ENCODE peak calls at places on chromosomes 12 and 14, in five cellular contexts. One of them, this sample, is unnamed. For H3K9me3, the result is how much of the 10 kb centered on the place peaks cover.

GRCh38 chr12:107536613-107537012 is 149.0 kb upstream of the PWP1 start:
- DNase-seq in T-helper 17 cell: no peak
- DNase-seq in right atrium auricular region: no peak
- DNase-seq in right lobe of liver: no peak
- DNase-seq in A549: no peak
- DNase-seq in this sample: no peak

GRCh38 chr14:83071888-83072501 is 1538.3 kb upstream of the SEL1L start:
- DNase-seq in T-helper 17 cell: no peak
- DNase-seq in right atrium auricular region: no peak
- DNase-seq in right lobe of liver: no peak
- DNase-seq in A549: peak
- DNase-seq in this sample: peak

GRCh38 chr12:106305376-106305775 is 2.8 kb downstream of the TCP11L2 start:
- DNase-seq in T-helper 17 cell: no peak
- DNase-seq in right atrium auricular region: no peak
- DNase-seq in right lobe of liver: no peak
- DNase-seq in A549: no peak
- DNase-seq in this sample: no peak

GRCh38 chr12:4169959-4170358 is 103.6 kb upstream of the CCND2 start:
- DNase-seq in T-helper 17 cell: no peak
- DNase-seq in right atrium auricular region: no peak
- DNase-seq in right lobe of liver: no peak
- DNase-seq in A549: no peak
- DNase-seq in this sample: no peak

GRCh38 chr12:6996040-6996441 is 22.2 kb downstream of the LPCAT3 start:
- DNase-seq in T-helper 17 cell: no peak
- DNase-seq in right atrium auricular region: no peak
- DNase-seq in right lobe of liver: peak
- DNase-seq in A549: no peak
- DNase-seq in this sample: no peak

GRCh38 chr12:77294016-77294415 is 228.6 kb upstream of the E2F7 start:
- DNase-seq in T-helper 17 cell: no peak
- DNase-seq in right atrium auricular region: no peak
- DNase-seq in right lobe of liver: no peak
- DNase-seq in A549: no peak
- DNase-seq in this sample: no peak

GRCh38 chr12:108793756-108794441 is 62.6 kb upstream of the CORO1C start:
- DNase-seq in T-helper 17 cell: no peak
- DNase-seq in right atrium auricular region: no peak
- DNase-seq in right lobe of liver: peak
- DNase-seq in A549: no peak
- DNase-seq in this sample: no peak

GRCh38 chr12:99852666-99853065 is 132.1 kb downstream of the ANKS1B start:
- DNase-seq in T-helper 17 cell: no peak
- DNase-seq in right atrium auricular region: no peak
- DNase-seq in right lobe of liver: no peak
- DNase-seq in A549: no peak
- DNase-seq in this sample: no peak

GRCh38 chr14:99946652-99947489 is 118.4 kb upstream of the EVL start:
- DNase-seq in T-helper 17 cell: peak
- DNase-seq in right atrium auricular region: no peak
- DNase-seq in right lobe of liver: peak
- DNase-seq in A549: no peak
- DNase-seq in this sample: no peak

GRCh38 chr12:116565963-116566362 is 6.8 kb downstream of the MAP1LC3B2 start:
- DNase-seq in T-helper 17 cell: no peak
- DNase-seq in right atrium auricular region: no peak
- DNase-seq in right lobe of liver: no peak
- DNase-seq in A549: no peak
- DNase-seq in this sample: no peak
- H3K9me3 ChIP-seq in T-helper 17 cell: under half
- H3K9me3 ChIP-seq in right atrium auricular region: under half
- H3K9me3 ChIP-seq in right lobe of liver: under half
- H3K9me3 ChIP-seq in A549: under half
- H3K9me3 ChIP-seq in this sample: under half

GRCh38 chr14:102951034-102951433 is 28.6 kb downstream of the AMN start:
- DNase-seq in T-helper 17 cell: no peak
- DNase-seq in right atrium auricular region: no peak
- DNase-seq in right lobe of liver: no peak
- DNase-seq in A549: no peak
- DNase-seq in this sample: no peak

GRCh38 chr14:102954081-102954789 is 31.8 kb downstream of the AMN start:
- DNase-seq in T-helper 17 cell: no peak
- DNase-seq in right atrium auricular region: no peak
- DNase-seq in right lobe of liver: no peak
- DNase-seq in A549: no peak
- DNase-seq in this sample: no peak

GRCh38 chr14:102951799-102952198 is 29.3 kb downstream of the AMN start:
- DNase-seq in T-helper 17 cell: no peak
- DNase-seq in right atrium auricular region: no peak
- DNase-seq in right lobe of liver: no peak
- DNase-seq in A549: no peak
- DNase-seq in this sample: no peak

GRCh38 chr14:102952276-102952675 is 29.8 kb downstream of the AMN start:
- DNase-seq in T-helper 17 cell: no peak
- DNase-seq in right atrium auricular region: no peak
- DNase-seq in right lobe of liver: no peak
- DNase-seq in A549: no peak
- DNase-seq in this sample: no peak

GRCh38 chr14:102953100-102953499 is 30.6 kb downstream of the AMN start:
- DNase-seq in T-helper 17 cell: no peak
- DNase-seq in right atrium auricular region: no peak
- DNase-seq in right lobe of liver: no peak
- DNase-seq in A549: no peak
- DNase-seq in this sample: no peak
- H3K9me3 ChIP-seq in T-helper 17 cell: under half
- H3K9me3 ChIP-seq in right atrium auricular region: under half
- H3K9me3 ChIP-seq in right lobe of liver: under half
- H3K9me3 ChIP-seq in A549: under half
- H3K9me3 ChIP-seq in this sample: under half

GRCh38 chr14:105843444-105844046 is 317.2 kb downstream of the TMEM121 start:
- DNase-seq in T-helper 17 cell: peak
- DNase-seq in right atrium auricular region: peak
- DNase-seq in right lobe of liver: no peak
- DNase-seq in A549: no peak
- DNase-seq in this sample: no peak
- H3K9me3 ChIP-seq in T-helper 17 cell: under half
- H3K9me3 ChIP-seq in right atrium auricular region: under half
- H3K9me3 ChIP-seq in right lobe of liver: under half
- H3K9me3 ChIP-seq in A549: under half
- H3K9me3 ChIP-seq in this sample: under half

GRCh38 chr14:20195911-20196310 is 5.2 kb downstream of the OR11G2 start:
- DNase-seq in T-helper 17 cell: no peak
- DNase-seq in right atrium auricular region: no peak
- DNase-seq in right lobe of liver: no peak
- DNase-seq in A549: no peak
- DNase-seq in this sample: no peak
- H3K9me3 ChIP-seq in T-helper 17 cell: under half
- H3K9me3 ChIP-seq in right atrium auricular region: under half
- H3K9me3 ChIP-seq in right lobe of liver: under half
- H3K9me3 ChIP-seq in A549: under half
- H3K9me3 ChIP-seq in this sample: under half

This sample was measured in iPS DF 6.9.